ENCODE peak calls at places on chromosome 21, in five cellular contexts. M is brain microvascular endothelial cell, C is HFFc6, G is Calu3, O is endodermal cell. T is an unnamed sample.

GRCh38 chr21:45588861-45589491 is 46.7 kb upstream of the SLC19A1 start:
- DNase-seq in C (no peak), O (peak), M (no peak), G (no peak), T (no peak)

GRCh38 chr21:42545745-42546144 is 32.1 kb downstream of the SLC37A1 start:
- DNase-seq in G (no peak), O (no peak), M (no peak), C (no peak), T (no peak)

GRCh38 chr21:45323487-45324380 is 36.0 kb upstream of the POFUT2 start:
- DNase-seq in G (no peak), M (no peak), C (no peak), O (peak), T (peak)

GRCh38 chr21:44958471-44959191 is 18.8 kb downstream of the SLX9 start:
- DNase-seq in M (peak), O (no peak), G (no peak), C (no peak), T (peak)

GRCh38 chr21:46425566-46425965 is 33.1 kb upstream of the DIP2A start:
- DNase-seq in M (no peak), C (no peak), O (no peak), G (no peak), T (no peak)

GRCh38 chr21:45013271-45013841 is 61.0 kb upstream of the ADARB1 start:
- DNase-seq in C (no peak), M (no peak), G (no peak), O (peak), T (no peak)

GRCh38 chr21:35016517-35017188 is 32.4 kb downstream of the RUNX1 start:
- DNase-seq in M (no peak), C (no peak), G (no peak), O (peak), T (no peak)

GRCh38 chr21:41975391-41976272 is 21.8 kb upstream of the C2CD2 start:
- DNase-seq in G (no peak), M (no peak), C (no peak), O (peak), T (no peak)

GRCh38 chr21:34834852-34835501 is 166.2 kb downstream of the CLIC6 start:
- DNase-seq in M (no peak), O (no peak), C (no peak), G (no peak), T (no peak)

GRCh38 chr21:33231526-33231925 is 1.8 kb downstream of the IFNAR2 start:
- DNase-seq in G (no peak), C (no peak), M (no peak), O (no peak), T (no peak)

GRCh38 chr21:28674807-28675206 is 317.9 kb downstream of the LTN1 start:
- DNase-seq in G (no peak), M (no peak), O (no peak), C (no peak), T (peak)

GRCh38 chr21:29267666-29268065 is 31.1 kb upstream of the BACH1 start:
- DNase-seq in M (no peak), O (no peak), C (no peak), G (no peak), T (no peak)

GRCh38 chr21:28429161-28429560 is 563.5 kb downstream of the LTN1 start:
- DNase-seq in C (no peak), G (no peak), M (no peak), O (no peak), T (no peak)

GRCh38 chr21:34592120-34592561 is 22.8 kb downstream of the RCAN1 start:
- DNase-seq in O (peak), C (no peak), M (peak), G (no peak), T (peak)

GRCh38 chr21:15063081-15063820 is 1.5 kb downstream of the NRIP1 start:
- DNase-seq in G (no peak), O (peak), C (no peak), M (no peak), T (no peak)

GRCh38 chr21:35195232-35195631 is 146.1 kb upstream of the RUNX1 start:
- DNase-seq in M (peak), C (peak), O (no peak), G (no peak), T (peak)

GRCh38 chr21:28627691-28628090 is 365.0 kb downstream of the LTN1 start:
- DNase-seq in C (no peak), G (no peak), M (no peak), O (no peak), T (peak)

GRCh38 chr21:46457801-46458314 is 833 bp upstream of the DIP2A start:
- DNase-seq in C (peak), O (no peak), G (peak), M (peak), T (peak)

GRCh38 chr21:33327326-33327725 is 2.6 kb downstream of the IFNAR1 start:
- DNase-seq in C (no peak), O (no peak), M (no peak), G (no peak), T (no peak)

GRCh38 chr21:16572032-16572431 is 842.2 kb downstream of the USP25 start:
- DNase-seq in C (peak), O (no peak), M (no peak), G (no peak), T (peak)

DNA sequence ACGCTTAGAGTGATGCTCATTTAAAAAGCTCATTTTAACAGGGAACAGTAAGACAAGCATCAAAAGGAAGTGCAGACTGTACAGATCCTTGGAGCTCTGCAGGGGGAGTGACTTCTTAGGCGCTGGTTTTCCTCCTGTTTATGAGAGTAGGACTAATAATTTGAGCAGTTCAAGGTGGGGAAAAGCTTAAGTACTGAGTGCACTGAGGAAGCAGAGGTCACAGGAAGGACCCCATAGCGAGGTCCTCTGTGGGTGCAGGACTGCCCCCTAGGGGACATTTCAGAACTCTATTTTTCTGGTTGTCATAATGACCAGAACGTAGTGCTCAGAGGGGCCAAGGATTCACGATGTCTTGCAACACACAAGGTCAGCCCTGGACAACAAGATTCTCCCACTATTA is 112.1 kb downstream of the HLCS start:
- DNase-seq in G (peak), C (no peak), O (peak), M (peak), T (peak)
- TF ChIP-seq CTCF in G (peak), C (peak), O (peak), M (peak), T (peak)

GRCh38 chr21:30839304-30839703 is 9.7 kb upstream of the KRTAP7-1 start:
- DNase-seq in O (peak), G (no peak), C (no peak), M (peak), T (peak)
- TF ChIP-seq CTCF in O (peak), G (no peak), C (peak), M (peak), T (peak)

GRCh38 chr21:18204931-18205330 is 39.7 kb upstream of the CHODL start:
- DNase-seq in O (no peak), C (no peak), M (no peak), G (no peak), T (no peak)
- TF ChIP-seq CTCF in O (peak), C (no peak), M (no peak), G (no peak), T (no peak)

GRCh38 chr21:38721983-38722382 is 83.7 kb upstream of the ETS2 start:
- DNase-seq in C (no peak), M (peak), G (no peak), O (no peak), T (peak)
- TF ChIP-seq CTCF in C (no peak), M (no peak), G (no peak), O (no peak), T (no peak)

DNA sequence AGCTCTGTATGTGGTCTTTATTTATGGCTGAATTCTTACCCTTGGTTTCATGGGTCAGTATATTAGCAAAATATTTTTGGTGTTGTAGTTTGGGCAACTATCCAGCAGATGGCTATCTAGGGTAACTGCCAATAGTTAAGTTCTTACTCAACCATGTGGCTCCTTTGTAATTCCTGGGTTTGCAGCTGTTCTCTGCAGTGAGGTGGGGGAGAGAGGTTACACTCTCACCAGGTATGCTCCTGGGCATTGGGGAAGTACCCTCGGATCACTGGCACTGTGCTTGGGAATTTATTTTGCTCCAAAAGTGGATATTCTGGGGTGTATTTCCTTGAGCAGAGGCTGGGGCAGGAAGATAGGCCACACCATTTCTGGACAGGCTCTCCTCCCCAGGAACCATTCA is 436.7 kb upstream of the TMPRSS15 start:
- DNase-seq in O (peak), M (peak), G (no peak), C (no peak), T (no peak)
- TF ChIP-seq CTCF in O (peak), M (peak), G (no peak), C (peak), T (no peak)

GRCh38 chr21:26835714-26836265 is 9.4 kb downstream of the ADAMTS1 start:
- DNase-seq in G (no peak), C (no peak), O (no peak), M (no peak), T (no peak)

GRCh38 chr21:26833460-26833939 is 11.7 kb downstream of the ADAMTS1 start:
- DNase-seq in O (no peak), G (peak), C (no peak), M (no peak), T (no peak)

GRCh38 chr21:26833011-26833410 is 12.2 kb downstream of the ADAMTS1 start:
- DNase-seq in M (no peak), G (no peak), O (no peak), C (no peak), T (no peak)

GRCh38 chr21:26835027-26835713 is 10.0 kb downstream of the ADAMTS1 start:
- DNase-seq in O (no peak), M (peak), G (no peak), C (peak), T (peak)

GRCh38 chr21:26834181-26834945 is 10.8 kb downstream of the ADAMTS1 start:
- DNase-seq in G (no peak), O (no peak), M (peak), C (no peak), T (no peak)
- TF ChIP-seq CTCF in G (no peak), O (peak), M (peak), C (peak), T (peak)

T was measured in fibroblast of mammary gland.